ENCODE peak calls at places on chromosomes 4 and X, in ten cellular contexts. Z is astrocyte; H is uterus; B is transverse colon; G is CD8-positive, alpha-beta memory T cell; M is PC-3; Q is A549; K is heart left ventricle; J is sigmoid colon; O is IMR-90. A is an unnamed sample. For H3K4me1, the result is how much of the 10 kb centered on the place peaks cover.

GRCh38 chr4:824461-825062 is 1.4 kb downstream of the CPLX1 start:
- DNase-seq in Q (no peak), K (no peak), B (no peak), Z (no peak), M (no peak), G (no peak), H (no peak), O (no peak), J (no peak), A (no peak)

GRCh38 chr4:146059865-146060264 is 115.7 kb upstream of the LSM6 start:
- DNase-seq in J (no peak), H (no peak), B (peak), O (no peak), Q (no peak), M (no peak), G (no peak), K (no peak), Z (no peak), A (no peak)

GRCh38 chr4:119135721-119136121 is at the start of gene MYOZ2:
- DNase-seq in J (no peak), O (peak), Q (no peak), Z (peak), M (peak), G (no peak), K (peak), B (no peak), H (no peak), A (no peak)

GRCh38 chr4:152352215-152352614 is 183.7 kb downstream of the FBXW7 start:
- DNase-seq in K (no peak), J (no peak), Z (no peak), H (no peak), B (no peak), M (no peak), G (no peak), Q (no peak), O (no peak), A (no peak)

GRCh38 chrX:151699746-151700145 is 4.5 kb downstream of the PRRG3 start:
- DNase-seq in K (no peak), H (no peak), B (no peak), M (no peak), Q (no peak), Z (no peak), G (no peak), O (no peak), J (no peak), A (no peak)

GRCh38 chr4:37830640-37831039 is 4.2 kb downstream of the PGM2 start:
- DNase-seq in B (no peak), M (no peak), Z (no peak), K (no peak), J (no peak), Q (no peak), O (no peak), H (no peak), G (no peak), A (no peak)

GRCh38 chrX:50469206-50469605 is 1.4 kb downstream of the DGKK start:
- DNase-seq in H (no peak), Q (no peak), O (no peak), B (no peak), J (no peak), M (no peak), K (no peak), Z (no peak), G (no peak), A (no peak)

GRCh38 chr4:127479031-127479622 is 153.6 kb upstream of the INTU start:
- DNase-seq in J (no peak), K (no peak), Z (peak), H (no peak), Q (peak), G (no peak), B (no peak), O (peak), M (peak), A (no peak)

GRCh38 chr4:102008711-102009110 is 218.2 kb downstream of the BANK1 start:
- DNase-seq in B (no peak), O (no peak), H (no peak), Q (no peak), Z (no peak), J (no peak), K (no peak), M (no peak), G (no peak), A (no peak)

DNA sequence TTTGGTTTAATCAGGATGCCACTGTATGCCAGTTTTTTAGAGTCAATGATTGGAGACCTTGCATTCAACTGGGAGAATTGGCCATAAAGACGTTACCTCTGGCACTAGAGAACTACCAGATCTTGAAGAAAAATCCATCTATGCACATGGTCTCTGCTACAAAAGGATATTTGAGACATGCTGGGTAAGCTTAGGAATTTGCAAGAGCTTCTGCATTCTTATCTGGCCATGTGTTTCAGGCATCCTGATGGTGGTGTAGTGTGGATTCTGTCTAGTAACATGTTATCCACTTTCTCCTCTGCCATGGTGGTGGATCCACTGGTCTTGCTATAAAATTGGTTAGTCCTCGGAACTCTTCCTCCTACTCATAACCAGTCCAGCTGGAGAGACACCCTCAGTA is 185.3 kb upstream of the WDFY3 start:
- DNase-seq in Z (no peak), J (no peak), B (no peak), O (no peak), M (no peak), K (no peak), G (no peak), H (no peak), Q (no peak), A (no peak)
- H3K4me1 ChIP-seq in Z (under half), J (under half), B (under half), O (under half), M (under half), K (under half), G (under half), H (under half), Q (under half), A (under half)

DNA sequence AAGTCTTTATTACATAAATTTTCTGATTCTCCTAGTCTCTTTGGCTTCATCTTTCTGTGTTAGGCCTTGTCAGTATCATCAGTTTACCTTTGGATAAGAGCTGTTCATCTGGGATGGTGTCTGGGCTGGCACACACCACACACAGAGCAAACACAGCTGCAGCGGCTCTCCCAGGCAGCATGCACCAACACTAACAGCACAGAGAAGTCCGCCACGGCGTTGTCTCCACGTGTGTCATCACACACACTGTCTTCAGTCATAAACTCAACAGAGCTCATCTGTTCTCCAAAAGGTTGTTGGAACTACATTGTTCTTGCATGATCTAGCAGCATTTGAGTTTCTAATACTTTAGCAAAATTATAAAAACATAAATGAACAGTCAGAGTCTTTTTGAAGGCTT is 851.9 kb upstream of the FRG1 start:
- DNase-seq in G (no peak), K (no peak), M (no peak), Z (no peak), J (no peak), Q (no peak), O (peak), B (no peak), H (no peak), A (no peak)
- H3K27ac ChIP-seq in G (no peak), K (no peak), M (no peak), Z (no peak), J (no peak), Q (no peak), O (no peak), B (no peak), H (no peak), A (no peak)

DNA sequence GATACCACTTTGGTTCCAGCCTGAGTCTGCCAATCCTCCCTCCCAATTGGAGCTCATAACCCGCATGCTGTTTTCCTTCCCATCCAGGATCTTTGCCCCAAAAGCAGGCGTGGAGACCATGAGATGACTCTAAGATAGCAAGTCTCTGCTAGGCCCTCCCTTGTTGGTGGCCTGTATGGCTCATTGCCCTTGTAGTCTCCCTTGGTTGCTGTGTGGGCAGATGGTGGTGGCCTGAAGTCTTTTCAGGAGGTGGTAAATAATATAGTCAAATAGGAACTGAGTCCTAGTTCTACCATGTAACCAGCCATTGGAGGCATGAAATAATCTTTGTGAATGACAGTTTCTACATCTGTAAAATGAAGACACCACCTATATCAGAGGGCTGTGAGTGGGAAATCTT is 1.2 kb downstream of the ATP6AP1 start:
- DNase-seq in Z (no peak), K (no peak), J (no peak), O (no peak), G (no peak), Q (no peak), H (no peak), M (no peak), B (no peak), A (no peak)
- H3K4me3 ChIP-seq in Z (peak), K (peak), J (peak), O (no peak), G (no peak), Q (no peak), H (no peak), M (peak), B (peak), A (peak)

GRCh38 chr4:78609580-78609979 is 58.0 kb downstream of the ANXA3 start:
- DNase-seq in Q (no peak), M (no peak), G (no peak), J (no peak), Z (no peak), H (no peak), O (no peak), K (no peak), B (no peak), A (no peak)
- H3K4me1 ChIP-seq in Q (under half), M (under half), G (under half), J (under half), Z (under half), H (under half), O (under half), K (under half), B (under half), A (under half)

GRCh38 chr4:139454646-139455045 is 725 bp downstream of the RAB33B start:
- DNase-seq in J (no peak), K (no peak), M (peak), Z (no peak), O (no peak), G (no peak), H (no peak), B (no peak), Q (no peak), A (no peak)

GRCh38 chr4:139458543-139458942 is 4.6 kb downstream of the RAB33B start:
- DNase-seq in K (no peak), Q (no peak), O (no peak), G (no peak), B (no peak), Z (no peak), H (no peak), M (no peak), J (no peak), A (no peak)

GRCh38 chr4:139458999-139459398 is 5.1 kb downstream of the RAB33B start:
- DNase-seq in H (no peak), K (no peak), Z (no peak), G (no peak), B (no peak), J (no peak), M (peak), Q (no peak), O (no peak), A (no peak)

GRCh38 chr4:139455187-139455586 is 1.3 kb downstream of the RAB33B start:
- DNase-seq in H (no peak), O (no peak), B (peak), K (no peak), Q (no peak), J (no peak), M (no peak), Z (no peak), G (no peak), A (no peak)

DNA sequence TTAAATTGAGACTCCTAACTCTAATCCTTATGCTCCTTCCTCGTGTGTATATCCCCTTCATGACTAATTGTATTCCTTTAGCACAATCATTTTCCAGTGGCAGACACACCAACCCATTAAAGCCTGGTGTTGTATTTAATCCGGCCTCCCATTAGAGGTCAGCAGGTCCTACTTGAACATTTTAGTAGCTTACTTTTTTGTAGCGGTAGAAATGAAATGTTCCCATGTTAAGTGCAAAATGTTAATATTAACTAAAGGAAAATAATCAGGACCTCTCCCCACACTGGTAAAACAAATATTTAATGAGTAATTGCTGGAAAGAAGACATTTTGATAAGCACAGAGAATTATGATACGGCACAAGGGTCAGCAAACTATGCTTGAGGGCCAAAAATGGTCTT is 3.4 kb downstream of the RAB33B start:
- DNase-seq in K (no peak), Z (no peak), H (no peak), O (no peak), G (no peak), J (no peak), Q (no peak), M (peak), B (no peak), A (no peak)
- H3K27ac ChIP-seq in K (no peak), Z (no peak), H (no peak), O (no peak), G (no peak), J (no peak), Q (no peak), M (no peak), B (no peak), A (no peak)

GRCh38 chr4:141637565-141637964 is 1.2 kb downstream of the IL15 start:
- DNase-seq in H (no peak), Q (no peak), K (no peak), Z (no peak), J (no peak), B (no peak), M (peak), G (no peak), O (no peak), A (no peak)
- H3K4me3 ChIP-seq in H (peak), Q (peak), K (peak), Z (peak), J (peak), B (peak), M (peak), G (peak), O (peak), A (peak)

GRCh38 chr4:163582688-163583087 is 88.2 kb downstream of the TMA16 start:
- DNase-seq in G (no peak), M (peak), J (no peak), O (no peak), K (no peak), H (no peak), B (no peak), Z (no peak), Q (no peak), A (no peak)
- H3K4me1 ChIP-seq in G (under half), M (under half), J (under half), O (under half), K (under half), H (under half), B (under half), Z (under half), Q (under half), A (under half)

DNA sequence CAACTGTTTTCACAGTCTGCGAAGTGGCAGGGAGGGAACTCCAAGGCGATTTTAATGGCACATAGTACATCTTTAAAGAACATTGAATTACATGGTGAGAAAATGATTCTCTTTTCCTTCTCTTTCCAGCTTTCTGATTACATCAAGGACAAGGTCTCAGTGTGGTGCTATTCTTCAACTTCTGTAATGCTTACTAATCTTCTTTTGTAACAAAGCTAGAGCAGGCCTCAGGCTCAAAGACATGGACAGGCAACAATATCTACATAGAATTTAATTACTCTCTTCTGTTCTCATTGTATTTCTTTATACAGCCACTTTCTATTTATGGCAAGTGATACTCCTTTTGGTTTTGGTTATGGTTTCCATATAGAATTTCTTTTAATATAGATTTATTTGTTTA is 48.4 kb downstream of the RTL5 start:
- DNase-seq in H (no peak), K (no peak), Q (no peak), J (no peak), O (no peak), B (no peak), G (no peak), Z (no peak), M (no peak), A (no peak)
- H3K27ac ChIP-seq in H (no peak), K (no peak), Q (no peak), J (no peak), O (no peak), B (no peak), G (no peak), Z (no peak), M (no peak), A (no peak)

GRCh38 chrX:21838937-21839333 is 482 bp upstream of the MBTPS2 start:
- DNase-seq in G (no peak), M (peak), Q (no peak), K (no peak), J (no peak), O (peak), H (no peak), Z (peak), B (no peak), A (no peak)

GRCh38 chrX:21837056-21837455 is 2.4 kb upstream of the MBTPS2 start:
- DNase-seq in H (no peak), G (no peak), J (no peak), Q (no peak), Z (no peak), B (no peak), M (peak), O (no peak), K (no peak), A (no peak)

GRCh38 chrX:21843179-21843578 is 3.8 kb downstream of the MBTPS2 start:
- DNase-seq in Z (no peak), M (no peak), K (no peak), B (no peak), H (no peak), Q (no peak), O (peak), J (no peak), G (no peak), A (no peak)

GRCh38 chrX:21840199-21840557 is 761 bp downstream of the MBTPS2 start:
- DNase-seq in M (no peak), O (peak), G (no peak), Q (no peak), K (no peak), Z (peak), H (no peak), B (no peak), J (no peak), A (no peak)

DNA sequence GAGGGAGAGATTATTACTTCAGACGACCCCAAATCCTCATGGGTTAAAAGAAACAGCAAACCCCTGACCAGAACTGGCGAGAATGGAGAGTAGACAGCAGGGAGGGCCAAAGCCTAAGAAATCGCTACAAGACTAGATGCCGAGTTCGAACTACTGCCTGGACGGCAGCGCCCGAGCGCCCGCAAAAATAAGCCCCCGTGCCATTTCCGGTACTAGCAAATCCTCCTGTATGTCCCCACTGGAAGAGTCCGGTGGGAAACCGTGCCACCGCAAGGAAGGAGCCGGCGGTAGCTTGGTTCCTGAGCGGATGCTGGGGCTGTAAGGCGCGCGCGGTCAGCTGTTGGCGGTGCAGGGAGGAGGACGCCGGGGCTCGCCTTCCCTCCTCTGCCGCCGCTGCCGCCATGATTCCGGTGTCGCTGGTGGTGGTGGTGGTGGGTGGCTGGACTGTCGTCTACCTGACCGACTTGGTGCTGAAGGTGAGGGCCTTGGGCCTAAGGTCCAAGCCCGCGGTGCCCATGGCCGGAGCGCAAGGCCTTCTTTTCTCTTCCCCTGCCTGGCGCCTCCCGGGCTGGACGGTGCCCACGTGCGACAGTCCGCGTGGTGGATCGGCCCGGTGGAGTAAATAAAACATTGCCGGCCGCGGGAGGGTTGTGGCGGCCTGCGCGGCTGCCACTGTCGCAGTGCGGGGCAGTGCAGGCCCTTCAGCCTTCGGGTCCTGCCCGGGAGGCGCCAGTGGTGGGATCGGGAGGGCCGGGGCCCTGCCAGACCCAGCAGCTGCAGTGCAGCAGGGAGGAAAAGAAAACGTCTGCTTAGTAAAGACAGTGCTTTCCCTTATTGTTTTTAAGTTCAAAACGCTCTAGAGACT is at the start of gene MBTPS2:
- DNase-seq in O (peak), G (peak), K (peak), B (peak), M (peak), J (peak), Q (peak), H (peak), Z (peak), A (peak)
- H3K4me3 ChIP-seq in O (peak), G (peak), K (peak), B (peak), M (peak), J (peak), Q (peak), H (peak), Z (peak), A (peak)

GRCh38 chr4:183860110-183860509 is 45.0 kb upstream of the STOX2 start:
- DNase-seq in Z (no peak), G (no peak), M (no peak), J (no peak), B (no peak), K (no peak), H (no peak), O (no peak), Q (no peak), A (no peak)

GRCh38 chr4:183858011-183858615 is 47.0 kb upstream of the STOX2 start:
- DNase-seq in Q (no peak), K (no peak), B (no peak), M (no peak), G (no peak), H (no peak), J (no peak), Z (no peak), O (no peak), A (no peak)

GRCh38 chr4:183857040-183857439 is 48.1 kb upstream of the STOX2 start:
- DNase-seq in Z (no peak), B (no peak), J (no peak), M (peak), K (no peak), O (no peak), Q (no peak), H (no peak), G (no peak), A (no peak)

GRCh38 chr4:183852910-183853555 is 52.1 kb upstream of the STOX2 start:
- DNase-seq in Q (no peak), Z (no peak), O (no peak), M (no peak), J (no peak), H (no peak), G (no peak), K (no peak), B (no peak), A (no peak)

GRCh38 chr4:183855651-183856190 is 49.4 kb upstream of the STOX2 start:
- DNase-seq in O (no peak), H (no peak), Q (no peak), J (no peak), M (no peak), G (no peak), K (no peak), Z (no peak), B (no peak), A (no peak)
- H3K4me1 ChIP-seq in O (under half), H (under half), Q (under half), J (under half), M (under half), G (under half), K (under half), Z (under half), B (under half), A (under half)

A was measured in breast epithelium.